ENCODE peak calls at places on chromosomes 3 and 15, in eight cellular contexts. One of them, this sample, is unnamed.
A peak's percentile ranks its signal among the peaks of the same experiment; 100 is the strongest.

GRCh38 chr15:95292790-95293450 is 1037.6 kb upstream of the NR2F2 start:
- DNase-seq in fibroblast of villous mesenchyme: no peak
- DNase-seq in cardiac fibroblast: peak; percentile 36
- DNase-seq in PC-3: peak; percentile 82
- DNase-seq in AG20443: no peak
- DNase-seq in WTC11: no peak
- DNase-seq in osteoblast: no peak
- DNase-seq in GM20000: no peak
- DNase-seq in this sample: no peak

GRCh38 chr15:94327356-94327936 is 96.1 kb downstream of the MCTP2 start:
- DNase-seq in fibroblast of villous mesenchyme: peak; percentile 60
- DNase-seq in cardiac fibroblast: peak; percentile 56
- DNase-seq in PC-3: peak; percentile 55
- DNase-seq in AG20443: peak; percentile 62
- DNase-seq in WTC11: no peak
- DNase-seq in osteoblast: peak; percentile 86
- DNase-seq in GM20000: peak; percentile 14
- DNase-seq in this sample: peak; percentile 36

GRCh38 chr15:31489801-31490646 is 163.4 kb downstream of the KLF13 start:
- DNase-seq in fibroblast of villous mesenchyme: peak; percentile 66
- DNase-seq in cardiac fibroblast: peak; percentile 74
- DNase-seq in PC-3: peak; percentile 76
- DNase-seq in AG20443: peak; percentile 84
- DNase-seq in WTC11: no peak
- DNase-seq in osteoblast: peak; percentile 97
- DNase-seq in GM20000: peak; percentile 65
- DNase-seq in this sample: peak; percentile 63

GRCh38 chr3:52041118-52041847 is 15.1 kb downstream of the DUSP7 start:
- DNase-seq in fibroblast of villous mesenchyme: no peak
- DNase-seq in cardiac fibroblast: no peak
- DNase-seq in PC-3: peak; percentile 21
- DNase-seq in AG20443: peak; percentile 45
- DNase-seq in WTC11: peak; percentile 41
- DNase-seq in osteoblast: no peak
- DNase-seq in GM20000: no peak
- DNase-seq in this sample: peak; percentile 53

GRCh38 chr3:58577269-58577821 is at the start of gene FAM107A:
- DNase-seq in fibroblast of villous mesenchyme: peak; percentile 39
- DNase-seq in cardiac fibroblast: peak; percentile 80
- DNase-seq in PC-3: peak; percentile 33
- DNase-seq in AG20443: peak; percentile 82
- DNase-seq in WTC11: peak; percentile 58
- DNase-seq in osteoblast: peak; percentile 77
- DNase-seq in GM20000: no peak
- DNase-seq in this sample: peak; percentile 87

GRCh38 chr3:177089120-177089519 is 108.2 kb downstream of the TBL1XR1 start:
- DNase-seq in fibroblast of villous mesenchyme: no peak
- DNase-seq in cardiac fibroblast: no peak
- DNase-seq in PC-3: no peak
- DNase-seq in AG20443: no peak
- DNase-seq in WTC11: peak; percentile 29
- DNase-seq in osteoblast: no peak
- DNase-seq in GM20000: no peak
- DNase-seq in this sample: peak; percentile 84

GRCh38 chr3:10224794-10225660 is 23.2 kb upstream of the TATDN2 start:
- DNase-seq in fibroblast of villous mesenchyme: peak; percentile 65
- DNase-seq in cardiac fibroblast: peak; percentile 85
- DNase-seq in PC-3: peak; percentile 92
- DNase-seq in AG20443: peak; percentile 85
- DNase-seq in WTC11: peak; percentile 68
- DNase-seq in osteoblast: no peak
- DNase-seq in GM20000: peak; percentile 76
- DNase-seq in this sample: peak; percentile 85

GRCh38 chr15:66883322-66883911 is 181.4 kb downstream of the SMAD6 start:
- DNase-seq in fibroblast of villous mesenchyme: peak; percentile 98
- DNase-seq in cardiac fibroblast: peak; percentile 100
- DNase-seq in PC-3: peak; percentile 99
- DNase-seq in AG20443: peak; percentile 93
- DNase-seq in WTC11: peak; percentile 56
- DNase-seq in osteoblast: peak; percentile 82
- DNase-seq in GM20000: no peak
- DNase-seq in this sample: peak; percentile 100

GRCh38 chr3:50168388-50168787 is 13.3 kb downstream of the SEMA3F start:
- DNase-seq in fibroblast of villous mesenchyme: no peak
- DNase-seq in cardiac fibroblast: no peak
- DNase-seq in PC-3: no peak
- DNase-seq in AG20443: no peak
- DNase-seq in WTC11: no peak
- DNase-seq in osteoblast: no peak
- DNase-seq in GM20000: no peak
- DNase-seq in this sample: no peak

GRCh38 chr15:85592148-85592547 is 202.6 kb downstream of the KLHL25 start:
- DNase-seq in fibroblast of villous mesenchyme: peak; percentile 80
- DNase-seq in cardiac fibroblast: peak; percentile 92
- DNase-seq in PC-3: peak; percentile 96
- DNase-seq in AG20443: peak; percentile 68
- DNase-seq in WTC11: no peak
- DNase-seq in osteoblast: no peak
- DNase-seq in GM20000: no peak
- DNase-seq in this sample: no peak

GRCh38 chr3:180617049-180617448 is 15.1 kb downstream of the TTC14 start:
- DNase-seq in fibroblast of villous mesenchyme: no peak
- DNase-seq in cardiac fibroblast: peak; percentile 32
- DNase-seq in PC-3: peak; percentile 33
- DNase-seq in AG20443: no peak
- DNase-seq in WTC11: no peak
- DNase-seq in osteoblast: no peak
- DNase-seq in GM20000: no peak
- DNase-seq in this sample: no peak

GRCh38 chr15:90400759-90401314 is 12.8 kb downstream of the IQGAP1 start:
- DNase-seq in fibroblast of villous mesenchyme: peak; percentile 97
- DNase-seq in cardiac fibroblast: peak; percentile 97
- DNase-seq in PC-3: peak; percentile 94
- DNase-seq in AG20443: peak; percentile 87
- DNase-seq in WTC11: peak; percentile 49
- DNase-seq in osteoblast: peak; percentile 94
- DNase-seq in GM20000: peak; percentile 79
- DNase-seq in this sample: peak; percentile 99

GRCh38 chr3:112815981-112816380 is 30.7 kb downstream of the CD200R1L start:
- DNase-seq in fibroblast of villous mesenchyme: peak; percentile 52
- DNase-seq in cardiac fibroblast: peak; percentile 20
- DNase-seq in PC-3: peak; percentile 37
- DNase-seq in AG20443: no peak
- DNase-seq in WTC11: no peak
- DNase-seq in osteoblast: no peak
- DNase-seq in GM20000: no peak
- DNase-seq in this sample: no peak

GRCh38 chr15:74955796-74956647 is 550 bp downstream of the RPP25 start:
- DNase-seq in fibroblast of villous mesenchyme: peak; percentile 80
- DNase-seq in cardiac fibroblast: peak; percentile 66
- DNase-seq in PC-3: no peak
- DNase-seq in AG20443: peak; percentile 71
- DNase-seq in WTC11: peak; percentile 71
- DNase-seq in osteoblast: peak; percentile 91
- DNase-seq in GM20000: peak; percentile 73
- DNase-seq in this sample: peak; percentile 75

GRCh38 chr15:48393650-48394049 is 62.4 kb downstream of the DUT start:
- DNase-seq in fibroblast of villous mesenchyme: no peak
- DNase-seq in cardiac fibroblast: peak; percentile 57
- DNase-seq in PC-3: no peak
- DNase-seq in AG20443: no peak
- DNase-seq in WTC11: no peak
- DNase-seq in osteoblast: no peak
- DNase-seq in GM20000: no peak
- DNase-seq in this sample: no peak

GRCh38 chr3:69094467-69095205 is 9.9 kb downstream of the ARL6IP5 start:
- DNase-seq in fibroblast of villous mesenchyme: no peak
- DNase-seq in cardiac fibroblast: peak; percentile 51
- DNase-seq in PC-3: no peak
- DNase-seq in AG20443: peak; percentile 60
- DNase-seq in WTC11: no peak
- DNase-seq in osteoblast: peak; percentile 90
- DNase-seq in GM20000: no peak
- DNase-seq in this sample: no peak

GRCh38 chr3:58349792-58350626 is 17.3 kb downstream of the PXK start:
- DNase-seq in fibroblast of villous mesenchyme: no peak
- DNase-seq in cardiac fibroblast: no peak
- DNase-seq in PC-3: peak; percentile 22
- DNase-seq in AG20443: no peak
- DNase-seq in WTC11: no peak
- DNase-seq in osteoblast: no peak
- DNase-seq in GM20000: peak; percentile 61
- DNase-seq in this sample: no peak

GRCh38 chr15:56996093-56996492 is 77.6 kb downstream of the TCF12 start:
- DNase-seq in fibroblast of villous mesenchyme: no peak
- DNase-seq in cardiac fibroblast: no peak
- DNase-seq in PC-3: no peak
- DNase-seq in AG20443: no peak
- DNase-seq in WTC11: no peak
- DNase-seq in osteoblast: no peak
- DNase-seq in GM20000: no peak
- DNase-seq in this sample: no peak

GRCh38 chr3:132880986-132881385 is 157.2 kb upstream of the TMEM108 start:
- DNase-seq in fibroblast of villous mesenchyme: no peak
- DNase-seq in cardiac fibroblast: no peak
- DNase-seq in PC-3: no peak
- DNase-seq in AG20443: no peak
- DNase-seq in WTC11: no peak
- DNase-seq in osteoblast: no peak
- DNase-seq in GM20000: no peak
- DNase-seq in this sample: peak; percentile 38